ENCODE peak calls at places on chromosome 6, in four cellular contexts. V is GM12878, U is HCT116, B is H1. A is an unnamed sample.

GRCh38 chr6:9044426-9044825 is 609.1 kb upstream of the SLC35B3 start:
- DNase-seq in V (no peak), U (no peak), B (no peak), A (no peak)

GRCh38 chr6:41939091-41939847 is 2.3 kb downstream of the CCND3 start:
- DNase-seq in V (no peak), U (no peak), B (no peak), A (peak; percentile 54)

GRCh38 chr6:19934996-19935591 is 97.9 kb downstream of the ID4 start:
- DNase-seq in V (no peak), U (no peak), B (no peak), A (no peak)

GRCh38 chr6:39260953-39261352 is 31.7 kb upstream of the KCNK5 start:
- DNase-seq in V (no peak), U (no peak), B (no peak), A (no peak)

GRCh38 chr6:156933201-156934053 is 156.2 kb downstream of the ARID1B start:
- DNase-seq in V (no peak), U (no peak), B (no peak), A (no peak)

GRCh38 chr6:105834548-105834947 is 251.6 kb upstream of the PRDM1 start:
- DNase-seq in V (no peak), U (no peak), B (no peak), A (no peak)

GRCh38 chr6:77474286-77474956 is 11.1 kb upstream of the HTR1B start:
- DNase-seq in V (no peak), U (no peak), B (no peak), A (no peak)

GRCh38 chr6:158706369-158706982 is 56.6 kb downstream of the SYTL3 start:
- DNase-seq in V (no peak), U (peak; percentile 80), B (no peak), A (peak; percentile 57)

GRCh38 chr6:74715362-74716068 is 490.3 kb downstream of the COL12A1 start:
- DNase-seq in V (no peak), U (no peak), B (no peak), A (no peak)

GRCh38 chr6:71486466-71486865 is 197.9 kb downstream of the OGFRL1 start:
- DNase-seq in V (no peak), U (no peak), B (no peak), A (no peak)

GRCh38 chr6:41591859-41592502 is 45.8 kb downstream of the FOXP4 start:
- DNase-seq in V (peak; percentile 9), U (peak; percentile 46), B (no peak), A (peak; percentile 90)

GRCh38 chr6:106360410-106360988 is at the start of gene CRYBG1:
- DNase-seq in V (no peak), U (peak; percentile 75), B (peak; percentile 77), A (peak; percentile 74)

GRCh38 chr6:159062564-159062945 is 17.8 kb upstream of the TAGAP start:
- DNase-seq in V (no peak), U (no peak), B (no peak), A (no peak)

GRCh38 chr6:43287717-43288679 is 10.1 kb upstream of the SLC22A7 start:
- DNase-seq in V (no peak), U (no peak), B (no peak), A (no peak)

GRCh38 chr6:105794263-105794662 is 291.9 kb upstream of the PRDM1 start:
- DNase-seq in V (no peak), U (no peak), B (no peak), A (no peak)

GRCh38 chr6:112044856-112045255 is 9.0 kb upstream of the CCN6 start:
- DNase-seq in V (no peak), U (no peak), B (no peak), A (no peak)

DNA sequence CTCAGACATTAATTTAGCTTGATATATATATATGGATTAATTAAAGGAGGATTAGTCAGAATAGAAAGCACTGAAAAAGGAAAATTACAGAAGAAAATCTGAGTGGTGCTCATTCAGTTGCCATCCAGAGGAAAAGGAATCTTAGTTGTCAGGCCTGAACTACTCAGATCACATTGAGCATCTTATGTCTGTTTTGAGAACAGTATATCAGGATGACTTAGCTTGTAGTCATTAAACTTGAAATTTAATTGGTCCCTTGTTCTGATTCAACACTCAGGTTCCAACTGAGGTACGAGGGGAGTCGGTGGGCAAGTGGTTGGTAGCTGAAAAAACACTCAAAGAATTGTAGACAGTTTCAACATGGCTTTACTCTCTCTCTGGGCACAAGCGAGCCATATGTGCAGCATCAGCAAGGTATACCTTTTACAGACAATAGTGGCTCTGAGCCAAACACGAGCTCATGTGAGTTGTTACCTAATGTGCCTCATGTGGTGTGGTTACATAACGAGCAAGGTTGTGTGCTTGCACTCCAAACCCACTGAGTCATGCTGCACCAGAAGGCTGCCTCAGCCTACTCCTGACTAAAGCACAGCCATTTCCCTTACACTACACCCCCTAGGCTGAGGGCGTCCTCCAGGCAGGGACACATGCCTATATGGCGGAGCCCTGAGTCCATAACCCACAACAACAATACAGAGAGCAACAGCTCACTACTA is 73.0 kb upstream of the HMGN3 start:
- DNase-seq in V (no peak), U (no peak), B (no peak), A (no peak)
- TF ChIP-seq EGR1 in V (no peak), U (no peak), B (no peak), A (no peak)

GRCh38 chr6:153705429-153705828 is 333.6 kb upstream of the OPRM1 start:
- DNase-seq in V (no peak), U (no peak), B (no peak), A (no peak)
- TF ChIP-seq EGR1 in V (no peak), U (no peak), B (no peak), A (no peak)

DNA sequence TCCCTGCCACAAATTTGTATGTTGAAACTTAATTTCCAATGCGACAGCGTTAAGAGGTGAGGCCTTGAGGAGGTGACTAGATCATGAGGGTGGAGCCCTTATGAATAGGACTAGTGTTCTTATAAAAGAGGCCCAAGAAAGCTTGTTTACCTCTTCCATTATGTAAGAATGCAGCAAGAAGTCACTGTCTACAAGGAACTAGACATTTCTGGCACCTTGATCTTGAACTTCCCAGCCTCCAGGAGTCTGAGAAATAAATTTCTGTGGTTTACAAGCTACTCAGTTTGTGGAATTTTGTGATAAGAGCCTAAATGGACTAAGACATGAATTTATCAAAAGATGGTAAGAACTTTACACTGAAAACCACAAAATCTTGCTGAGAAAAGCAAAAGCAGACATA is 173.6 kb upstream of the SGK1 start:
- DNase-seq in V (no peak), U (no peak), B (no peak), A (no peak)
- TF ChIP-seq EGR1 in V (no peak), U (no peak), B (no peak), A (no peak)

GRCh38 chr6:132401120-132401940 is at the start of gene MOXD1:
- DNase-seq in V (no peak), U (no peak), B (no peak), A (peak; percentile 25)
- TF ChIP-seq EGR1 in V (no peak), U (no peak), B (no peak), A (no peak)

GRCh38 chr6:142566628-142567396 is 265.0 kb downstream of the ADGRG6 start:
- DNase-seq in V (peak; percentile 11), U (peak; percentile 66), B (peak; percentile 39), A (peak; percentile 75)

GRCh38 chr6:142568857-142569597 is 267.2 kb downstream of the ADGRG6 start:
- DNase-seq in V (no peak), U (no peak), B (no peak), A (no peak)

GRCh38 chr6:142569676-142570075 is 267.9 kb downstream of the ADGRG6 start:
- DNase-seq in V (no peak), U (peak; percentile 33), B (no peak), A (no peak)

GRCh38 chr6:142567476-142567875 is 265.7 kb downstream of the ADGRG6 start:
- DNase-seq in V (no peak), U (no peak), B (no peak), A (no peak)

DNA sequence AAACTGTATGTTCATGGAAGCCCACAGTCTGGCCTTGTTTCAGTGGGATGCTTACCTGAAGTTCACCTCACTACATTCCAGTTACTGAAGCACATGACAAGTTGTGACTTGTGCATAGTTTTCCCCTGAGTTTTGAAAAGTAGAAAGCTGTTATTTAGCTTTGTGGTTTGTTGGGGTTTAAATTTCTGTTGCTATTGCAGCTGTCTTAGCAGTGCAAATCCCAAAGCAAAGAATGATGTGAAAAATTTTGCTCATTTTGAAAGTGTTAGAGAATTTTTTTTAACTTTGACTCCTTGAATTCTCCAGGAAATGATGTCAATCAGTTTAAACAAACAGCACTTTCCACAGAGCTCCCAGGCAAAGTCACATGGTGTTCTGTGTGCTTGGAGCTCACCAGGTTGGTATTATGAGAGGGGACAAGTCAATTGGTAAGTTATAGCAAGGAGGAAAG is 268.4 kb downstream of the ADGRG6 start:
- DNase-seq in V (no peak), U (no peak), B (no peak), A (no peak)
- TF ChIP-seq EGR1 in V (no peak), U (no peak), B (no peak), A (no peak)